ENCODE peak calls at places on chromosomes 5 and 9, in seven cellular contexts. D is B cell, W is IMR-90, J is GM12865, L is suprapubic skin, I is sigmoid colon, G is spleen. S is an unnamed sample.
A peak's percentile ranks its signal among the peaks of the same experiment; 100 is the strongest.

GRCh38 chr9:135524130-135524861 is 3.1 kb downstream of the LCN1 start:
- DNase-seq in D (no peak), W (no peak), I (peak; percentile 53), J (no peak), L (peak; percentile 72), G (no peak), S (no peak)

GRCh38 chr5:177132504-177133118 is 962 bp upstream of the NSD1 start:
- DNase-seq in I (peak; percentile 63), G (peak; percentile 85), J (no peak), W (no peak), D (no peak), L (no peak), S (peak; percentile 71)

GRCh38 chr9:16308645-16309044 is 561.8 kb downstream of the BNC2 start:
- DNase-seq in I (no peak), J (no peak), G (no peak), W (no peak), D (no peak), L (no peak), S (no peak)

GRCh38 chr5:143577554-143577953 is 174.1 kb upstream of the NR3C1 start:
- DNase-seq in L (no peak), I (no peak), D (no peak), G (no peak), J (no peak), W (no peak), S (no peak)

GRCh38 chr5:169921370-169921769 is 58.9 kb downstream of the INSYN2B start:
- DNase-seq in J (no peak), W (no peak), D (no peak), G (no peak), I (no peak), L (no peak), S (no peak)

GRCh38 chr5:57482671-57483106 is at the start of gene ACTBL2:
- DNase-seq in W (peak; percentile 77), D (no peak), L (no peak), J (no peak), I (no peak), G (no peak), S (no peak)

GRCh38 chr9:99433555-99433954 is 211.5 kb downstream of the SEC61B start:
- DNase-seq in D (peak; percentile 11), G (no peak), J (peak; percentile 90), W (peak; percentile 89), I (no peak), L (no peak), S (peak; percentile 76)

GRCh38 chr5:28400076-28400475 is 1361.7 kb upstream of the CDH9 start:
- DNase-seq in I (no peak), D (no peak), G (no peak), L (no peak), J (no peak), W (no peak), S (no peak)

GRCh38 chr9:38250279-38251035 is 142.0 kb upstream of the ALDH1B1 start:
- DNase-seq in I (no peak), G (no peak), D (no peak), L (peak; percentile 57), J (no peak), W (no peak), S (no peak)

GRCh38 chr9:77710276-77710675 is 62.2 kb upstream of the GNA14 start:
- DNase-seq in I (no peak), W (no peak), J (no peak), L (no peak), D (no peak), G (no peak), S (no peak)

GRCh38 chr5:115542076-115542475 is 2.5 kb downstream of the FEM1C start:
- DNase-seq in W (peak; percentile 16), I (no peak), J (no peak), G (no peak), L (no peak), D (no peak), S (no peak)

GRCh38 chr5:179839328-179840256 is 18.9 kb downstream of the SQSTM1 start:
- DNase-seq in L (no peak), G (peak; percentile 70), W (peak; percentile 39), I (peak; percentile 67), D (no peak), J (no peak), S (no peak)

GRCh38 chr5:31232273-31232888 is 38.9 kb downstream of the CDH6 start:
- DNase-seq in I (no peak), L (no peak), G (no peak), D (no peak), J (peak; percentile 35), W (peak; percentile 74), S (peak; percentile 46)

GRCh38 chr5:152403058-152403457 is 2.0 kb downstream of the NMUR2 start:
- DNase-seq in L (no peak), G (no peak), I (no peak), W (no peak), J (no peak), D (no peak), S (no peak)

GRCh38 chr5:152393420-152393819 is 11.7 kb downstream of the NMUR2 start:
- DNase-seq in W (no peak), G (no peak), D (no peak), L (no peak), J (no peak), I (no peak), S (no peak)

GRCh38 chr5:152397581-152397980 is 7.5 kb downstream of the NMUR2 start:
- DNase-seq in W (no peak), G (no peak), I (no peak), D (no peak), J (peak; percentile 49), L (no peak), S (peak; percentile 19)
- TF ChIP-seq CTCF in W (no peak), G (no peak), I (no peak), D (no peak), J (no peak), L (no peak), S (no peak)

DNA sequence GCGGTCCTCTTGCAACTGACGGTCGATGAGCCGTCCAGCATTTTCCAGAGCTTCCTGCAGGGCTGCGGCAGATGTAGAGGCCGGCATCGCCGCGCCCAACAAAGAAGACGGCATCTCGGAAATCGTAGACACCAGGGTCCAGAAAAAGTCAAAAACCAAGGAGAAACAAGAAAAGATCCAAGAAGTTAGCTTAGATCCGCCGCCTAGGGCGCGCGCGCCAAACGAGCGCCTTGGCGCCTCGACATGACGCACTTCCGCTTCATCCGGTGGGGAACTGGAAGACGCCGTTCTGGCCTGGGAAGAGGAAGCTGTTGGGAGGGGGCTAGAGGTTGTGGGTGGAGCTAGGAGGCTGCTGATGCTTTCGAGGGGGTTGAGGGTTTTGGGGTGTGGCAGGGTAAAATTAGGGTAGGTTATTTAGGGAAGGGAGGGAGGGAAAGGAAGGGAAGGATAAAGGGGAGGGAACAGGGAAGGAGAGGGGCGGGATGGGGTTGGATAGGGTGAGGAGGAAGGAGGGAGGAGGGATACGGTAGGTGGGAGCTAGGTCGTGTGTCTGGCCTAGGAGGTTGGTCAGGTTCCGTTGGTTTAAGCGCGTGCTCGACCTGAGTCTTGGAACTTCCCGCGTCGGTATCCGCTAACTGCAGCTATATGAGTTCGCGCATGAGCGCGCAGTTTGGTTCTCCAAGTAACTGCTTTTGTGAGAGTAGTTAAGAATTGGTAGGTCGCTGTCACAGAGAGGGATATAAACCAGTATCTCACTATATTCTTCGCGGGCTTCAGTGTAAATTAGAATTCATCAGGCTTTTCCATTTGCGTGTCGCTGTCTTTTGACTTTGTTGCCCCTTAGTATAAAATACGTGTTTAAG is at the start of gene NUP155:
- DNase-seq in J (peak; percentile 94), W (peak; percentile 95), D (peak; percentile 92), L (peak; percentile 93), I (peak; percentile 96), G (peak; percentile 97), S (peak; percentile 90)
- TF ChIP-seq CTCF in J (no peak), W (no peak), D (no peak), L (no peak), I (no peak), G (no peak), S (no peak)

DNA sequence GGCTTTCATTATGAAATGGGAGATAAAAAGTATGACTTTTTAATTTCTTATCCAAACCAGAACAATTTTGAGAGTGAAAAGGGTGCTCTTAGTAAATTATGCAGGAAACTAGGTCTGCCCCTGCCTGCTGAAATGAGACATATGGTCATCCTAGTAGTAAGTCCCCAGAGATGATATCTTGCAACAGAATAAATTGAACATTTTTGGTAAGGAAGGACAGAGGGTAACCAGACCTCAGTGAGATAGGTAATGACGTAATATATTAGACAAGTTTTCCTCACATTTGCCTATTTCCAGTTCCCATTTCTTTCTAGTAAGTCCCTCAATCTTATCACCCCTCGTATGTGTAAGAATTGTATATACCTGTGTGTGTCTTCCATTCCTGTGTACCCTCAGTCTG is 91.8 kb downstream of the EQTN start:
- DNase-seq in G (no peak), J (no peak), W (no peak), I (no peak), D (no peak), L (no peak), S (no peak)
- TF ChIP-seq CTCF in G (no peak), J (no peak), W (no peak), I (no peak), D (no peak), L (no peak), S (no peak)

GRCh38 chr5:120803282-120803681 is 339.2 kb downstream of the PRR16 start:
- DNase-seq in J (no peak), W (peak; percentile 54), D (no peak), I (no peak), L (no peak), G (no peak), S (no peak)
- TF ChIP-seq CTCF in J (no peak), W (peak; percentile 43), D (no peak), I (no peak), L (no peak), G (no peak), S (no peak)

GRCh38 chr5:132190161-132190817 is 37.4 kb downstream of the P4HA2 start:
- DNase-seq in D (peak; percentile 57), G (no peak), L (no peak), J (peak; percentile 68), W (peak; percentile 81), I (no peak), S (peak; percentile 55)
- TF ChIP-seq CTCF in D (peak; percentile 60), G (peak; percentile 57), L (peak; percentile 43), J (peak; percentile 65), W (peak; percentile 87), I (peak; percentile 77), S (peak; percentile 10)

DNA sequence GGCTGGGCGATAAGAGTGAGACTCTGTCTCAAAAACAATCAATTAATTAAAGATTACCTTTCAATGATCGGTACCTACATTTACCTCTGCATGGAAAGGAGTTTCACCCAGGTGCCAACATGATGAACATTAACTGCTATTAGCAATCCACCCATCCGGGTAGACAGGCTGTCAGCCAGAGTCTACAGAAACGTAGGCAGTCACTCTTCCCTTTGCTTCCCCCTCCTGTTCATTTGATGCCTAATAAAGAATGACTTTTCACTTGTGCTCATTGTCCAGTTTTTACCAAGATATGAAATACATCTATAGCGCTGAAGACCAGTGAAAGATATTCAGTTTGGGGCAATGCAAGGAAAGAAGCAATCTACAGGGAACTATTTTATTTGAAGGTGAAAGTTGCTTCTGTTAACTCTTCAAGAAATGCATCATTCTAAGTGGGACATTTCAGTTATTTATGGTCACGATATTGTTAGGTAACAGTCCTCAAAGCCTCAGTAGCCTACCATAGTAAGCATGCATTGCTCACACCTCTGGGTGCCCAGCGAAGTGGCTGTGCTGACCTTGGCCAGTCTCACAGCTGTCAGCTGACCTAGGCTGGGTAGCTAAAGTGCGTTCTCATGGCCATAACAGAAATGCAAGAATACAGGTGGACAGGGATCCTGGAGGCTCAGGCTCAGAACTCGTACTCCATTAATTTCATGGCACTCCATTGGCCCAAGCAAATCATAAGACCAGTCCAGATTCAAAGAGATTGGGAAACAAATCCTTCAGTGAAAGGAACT is 87.2 kb upstream of the DMRT1 start:
- DNase-seq in D (no peak), G (no peak), I (peak; percentile 32), L (peak; percentile 56), J (no peak), W (no peak), S (no peak)
- TF ChIP-seq CTCF in D (no peak), G (no peak), I (no peak), L (no peak), J (no peak), W (no peak), S (no peak)

GRCh38 chr9:113578279-113578865 is 114.8 kb downstream of the RGS3 start:
- DNase-seq in D (no peak), G (peak; percentile 82), I (no peak), W (no peak), J (no peak), L (no peak), S (no peak)
- TF ChIP-seq CTCF in D (no peak), G (no peak), I (no peak), W (no peak), J (no peak), L (no peak), S (no peak)

S was measured in GM20000.